ENCODE peak calls at places on chromosomes 2 and 18, in seven cellular contexts. E, D, N, Q, H, R and U are unnamed samples.

GRCh38 chr2:222319576-222320440 is 21.0 kb upstream of the PAX3 start:
- DNase-seq in E (peak), D (no peak), N (peak), Q (peak), H (peak), R (no peak), U (no peak)

GRCh38 chr2:6309415-6310185 is 556.1 kb downstream of the CMPK2 start:
- DNase-seq in E (no peak), D (no peak), N (no peak), Q (no peak), H (no peak), R (no peak), U (no peak)

GRCh38 chr2:68074050-68074449 is 11.2 kb upstream of the C1D start:
- DNase-seq in E (no peak), D (no peak), N (no peak), Q (no peak), H (no peak), R (no peak), U (no peak)

GRCh38 chr2:154882725-154883124 is 184.2 kb downstream of the KCNJ3 start:
- DNase-seq in E (no peak), D (no peak), N (no peak), Q (no peak), H (no peak), R (no peak), U (no peak)

GRCh38 chr2:196887431-196887830 is 39.1 kb downstream of the PGAP1 start:
- DNase-seq in E (no peak), D (no peak), N (no peak), Q (no peak), H (no peak), R (no peak), U (no peak)

GRCh38 chr18:41745166-41746049 is 209.6 kb upstream of the PIK3C3 start:
- DNase-seq in E (peak), D (peak), N (peak), Q (peak), H (peak), R (peak), U (peak)

GRCh38 chr2:28649481-28650260 is 102.0 kb upstream of the PPP1CB start:
- DNase-seq in E (no peak), D (peak), N (no peak), Q (peak), H (no peak), R (peak), U (peak)

GRCh38 chr18:79921984-79922965 is 29.2 kb downstream of the SLC66A2 start:
- DNase-seq in E (no peak), D (no peak), N (peak), Q (no peak), H (no peak), R (no peak), U (no peak)

GRCh38 chr2:127176371-127177311 is 43.5 kb downstream of the CYP27C1 start:
- DNase-seq in E (no peak), D (peak), N (peak), Q (no peak), H (no peak), R (no peak), U (no peak)

GRCh38 chr2:163604941-163605555 is 130.8 kb downstream of the FIGN start:
- DNase-seq in E (no peak), D (peak), N (no peak), Q (no peak), H (no peak), R (no peak), U (no peak)

GRCh38 chr2:187529977-187530721 is 24.1 kb downstream of the TFPI start:
- DNase-seq in E (no peak), D (peak), N (no peak), Q (no peak), H (no peak), R (no peak), U (no peak)

GRCh38 chr2:33577084-33577483 is 22.0 kb downstream of the FAM98A start:
- DNase-seq in E (no peak), D (no peak), N (no peak), Q (no peak), H (no peak), R (no peak), U (no peak)

GRCh38 chr2:218733615-218734021 is 23.0 kb downstream of the TTLL4 start:
- DNase-seq in E (peak), D (peak), N (no peak), Q (no peak), H (no peak), R (peak), U (no peak)

GRCh38 chr18:12015697-12016062 is 34.4 kb downstream of the IMPA2 start:
- DNase-seq in E (no peak), D (peak), N (peak), Q (no peak), H (no peak), R (no peak), U (peak)

GRCh38 chr18:68414407-68414806 is 300.5 kb downstream of the TMX3 start:
- DNase-seq in E (no peak), D (no peak), N (no peak), Q (no peak), H (no peak), R (no peak), U (no peak)

GRCh38 chr2:46164581-46165301 is 132.5 kb upstream of the EPAS1 start:
- DNase-seq in E (no peak), D (peak), N (peak), Q (peak), H (no peak), R (no peak), U (peak)

GRCh38 chr2:175457846-175458408 is 276.4 kb upstream of the ATP5MC3 start:
- DNase-seq in E (no peak), D (no peak), N (no peak), Q (no peak), H (no peak), R (no peak), U (no peak)

GRCh38 chr18:39487932-39488331 is 1922.3 kb upstream of the CELF4 start:
- DNase-seq in E (no peak), D (no peak), N (no peak), Q (no peak), H (no peak), R (no peak), U (peak)

GRCh38 chr2:167880415-167880814 is 367.0 kb downstream of the STK39 start:
- DNase-seq in E (no peak), D (no peak), N (no peak), Q (no peak), H (no peak), R (no peak), U (no peak)

GRCh38 chr2:37593694-37594093 is 77.7 kb downstream of the CDC42EP3 start:
- DNase-seq in E (no peak), D (no peak), N (no peak), Q (no peak), H (no peak), R (no peak), U (no peak)

GRCh38 chr2:179974743-179975142 is 32.4 kb downstream of the CWC22 start:
- DNase-seq in E (no peak), D (no peak), N (no peak), Q (no peak), H (no peak), R (no peak), U (no peak)

GRCh38 chr18:42544901-42545300 is 570.6 kb downstream of the RIT2 start:
- DNase-seq in E (no peak), D (no peak), N (no peak), Q (no peak), H (no peak), R (no peak), U (no peak)

GRCh38 chr2:240205348-240205747 is 64.9 kb upstream of the OTOS start:
- DNase-seq in E (no peak), D (peak), N (no peak), Q (peak), H (peak), R (peak), U (no peak)

GRCh38 chr18:23992119-23992940 is 22.2 kb upstream of the TTC39C start:
- DNase-seq in E (no peak), D (no peak), N (no peak), Q (no peak), H (no peak), R (no peak), U (peak)

GRCh38 chr2:165691615-165692014 is 102.4 kb downstream of the GALNT3 start:
- DNase-seq in E (no peak), D (peak), N (no peak), Q (no peak), H (peak), R (no peak), U (no peak)

GRCh38 chr18:10301831-10302483 is 152.5 kb upstream of the APCDD1 start:
- DNase-seq in E (no peak), D (no peak), N (no peak), Q (no peak), H (no peak), R (no peak), U (no peak)

GRCh38 chr2:102313025-102313424 is 1.7 kb downstream of the IL1RL1 start:
- DNase-seq in E (no peak), D (peak), N (no peak), Q (no peak), H (no peak), R (no peak), U (no peak)

GRCh38 chr2:181457121-181457740 is at the start of gene ITGA4:
- DNase-seq in E (peak), D (peak), N (peak), Q (no peak), H (peak), R (peak), U (peak)

GRCh38 chr2:15800489-15801329 is 139.6 kb upstream of the MYCN start:
- DNase-seq in E (no peak), D (no peak), N (peak), Q (no peak), H (peak), R (no peak), U (no peak)

GRCh38 chr2:132583666-132584360 is 86.2 kb downstream of the LYPD1 start:
- DNase-seq in E (no peak), D (no peak), N (no peak), Q (no peak), H (no peak), R (no peak), U (no peak)

GRCh38 chr18:49788327-49788908 is 24.9 kb downstream of the ACAA2 start:
- DNase-seq in E (peak), D (peak), N (no peak), Q (peak), H (no peak), R (no peak), U (peak)

GRCh38 chr2:234992196-234992595 is 40.4 kb downstream of the SH3BP4 start:
- DNase-seq in E (no peak), D (no peak), N (no peak), Q (no peak), H (no peak), R (no peak), U (no peak)

GRCh38 chr2:169222665-169223064 is 139.7 kb downstream of the LRP2 start:
- DNase-seq in E (peak), D (no peak), N (no peak), Q (no peak), H (no peak), R (no peak), U (peak)